ENCODE peak calls at places on chromosomes 16 and 17, in seven cellular contexts. One of them, this sample, is unnamed.
A peak's percentile ranks its signal among the peaks of the same experiment; 100 is the strongest.

GRCh38 chr16:11109551-11109950 is 146.5 kb downstream of the SOCS1 start:
- DNase-seq in amniotic stem cell: no peak
- DNase-seq in activated T-helper 9 cell treated with anti-CD3 and anti-CD28 coated beads, Interleukin-2, amount 50 U/mL, for 16 hours: no peak
- DNase-seq in HuH-7: no peak
- DNase-seq in activated B cell treated with CpG ODN at 0.5 μM for 24 hours: no peak
- DNase-seq in lung: no peak
- DNase-seq in CD8-positive, alpha-beta memory T cell: no peak
- DNase-seq in this sample: no peak

GRCh38 chr16:51418258-51418657 is 267.2 kb upstream of the SALL1 start:
- DNase-seq in amniotic stem cell: no peak
- DNase-seq in activated T-helper 9 cell treated with anti-CD3 and anti-CD28 coated beads, Interleukin-2, amount 50 U/mL, for 16 hours: no peak
- DNase-seq in HuH-7: no peak
- DNase-seq in activated B cell treated with CpG ODN at 0.5 μM for 24 hours: no peak
- DNase-seq in lung: no peak
- DNase-seq in CD8-positive, alpha-beta memory T cell: no peak
- DNase-seq in this sample: no peak

GRCh38 chr16:86044241-86044671 is 145.3 kb downstream of the IRF8 start:
- DNase-seq in amniotic stem cell: no peak
- DNase-seq in activated T-helper 9 cell treated with anti-CD3 and anti-CD28 coated beads, Interleukin-2, amount 50 U/mL, for 16 hours: no peak
- DNase-seq in HuH-7: peak; percentile 84
- DNase-seq in activated B cell treated with CpG ODN at 0.5 μM for 24 hours: peak; percentile 30
- DNase-seq in lung: no peak
- DNase-seq in CD8-positive, alpha-beta memory T cell: no peak
- DNase-seq in this sample: peak; percentile 10

GRCh38 chr17:45895969-45896793 is 1.8 kb downstream of the MAPT start:
- DNase-seq in amniotic stem cell: no peak
- DNase-seq in activated T-helper 9 cell treated with anti-CD3 and anti-CD28 coated beads, Interleukin-2, amount 50 U/mL, for 16 hours: no peak
- DNase-seq in HuH-7: no peak
- DNase-seq in activated B cell treated with CpG ODN at 0.5 μM for 24 hours: no peak
- DNase-seq in lung: no peak
- DNase-seq in CD8-positive, alpha-beta memory T cell: no peak
- DNase-seq in this sample: no peak

GRCh38 chr17:75914643-75915265 is 10.1 kb upstream of the MRPL38 start:
- DNase-seq in amniotic stem cell: no peak
- DNase-seq in activated T-helper 9 cell treated with anti-CD3 and anti-CD28 coated beads, Interleukin-2, amount 50 U/mL, for 16 hours: no peak
- DNase-seq in HuH-7: no peak
- DNase-seq in activated B cell treated with CpG ODN at 0.5 μM for 24 hours: no peak
- DNase-seq in lung: no peak
- DNase-seq in CD8-positive, alpha-beta memory T cell: no peak
- DNase-seq in this sample: no peak

GRCh38 chr17:43366809-43367587 is 31.8 kb upstream of the ARL4D start:
- DNase-seq in amniotic stem cell: no peak
- DNase-seq in activated T-helper 9 cell treated with anti-CD3 and anti-CD28 coated beads, Interleukin-2, amount 50 U/mL, for 16 hours: no peak
- DNase-seq in HuH-7: no peak
- DNase-seq in activated B cell treated with CpG ODN at 0.5 μM for 24 hours: no peak
- DNase-seq in lung: no peak
- DNase-seq in CD8-positive, alpha-beta memory T cell: no peak
- DNase-seq in this sample: no peak

GRCh38 chr16:22623351-22623781 is 112.7 kb downstream of the NPIPB5 start:
- DNase-seq in amniotic stem cell: no peak
- DNase-seq in activated T-helper 9 cell treated with anti-CD3 and anti-CD28 coated beads, Interleukin-2, amount 50 U/mL, for 16 hours: no peak
- DNase-seq in HuH-7: no peak
- DNase-seq in activated B cell treated with CpG ODN at 0.5 μM for 24 hours: no peak
- DNase-seq in lung: no peak
- DNase-seq in CD8-positive, alpha-beta memory T cell: no peak
- DNase-seq in this sample: no peak

GRCh38 chr16:19503461-19504075 is 18.3 kb downstream of the GDE1 start:
- DNase-seq in amniotic stem cell: no peak
- DNase-seq in activated T-helper 9 cell treated with anti-CD3 and anti-CD28 coated beads, Interleukin-2, amount 50 U/mL, for 16 hours: no peak
- DNase-seq in HuH-7: no peak
- DNase-seq in activated B cell treated with CpG ODN at 0.5 μM for 24 hours: no peak
- DNase-seq in lung: no peak
- DNase-seq in CD8-positive, alpha-beta memory T cell: no peak
- DNase-seq in this sample: no peak

GRCh38 chr16:56401482-56401881 is 23.9 kb downstream of the AMFR start:
- DNase-seq in amniotic stem cell: no peak
- DNase-seq in activated T-helper 9 cell treated with anti-CD3 and anti-CD28 coated beads, Interleukin-2, amount 50 U/mL, for 16 hours: no peak
- DNase-seq in HuH-7: peak; percentile 49
- DNase-seq in activated B cell treated with CpG ODN at 0.5 μM for 24 hours: no peak
- DNase-seq in lung: no peak
- DNase-seq in CD8-positive, alpha-beta memory T cell: no peak
- DNase-seq in this sample: no peak

GRCh38 chr17:72460711-72461110 is 339.9 kb downstream of the SOX9 start:
- DNase-seq in amniotic stem cell: no peak
- DNase-seq in activated T-helper 9 cell treated with anti-CD3 and anti-CD28 coated beads, Interleukin-2, amount 50 U/mL, for 16 hours: no peak
- DNase-seq in HuH-7: no peak
- DNase-seq in activated B cell treated with CpG ODN at 0.5 μM for 24 hours: no peak
- DNase-seq in lung: no peak
- DNase-seq in CD8-positive, alpha-beta memory T cell: no peak
- DNase-seq in this sample: no peak

GRCh38 chr16:10738231-10739077 is 5.2 kb upstream of the NUBP1 start:
- DNase-seq in amniotic stem cell: peak; percentile 10
- DNase-seq in activated T-helper 9 cell treated with anti-CD3 and anti-CD28 coated beads, Interleukin-2, amount 50 U/mL, for 16 hours: peak; percentile 33
- DNase-seq in HuH-7: no peak
- DNase-seq in activated B cell treated with CpG ODN at 0.5 μM for 24 hours: no peak
- DNase-seq in lung: peak; percentile 49
- DNase-seq in CD8-positive, alpha-beta memory T cell: peak; percentile 58
- DNase-seq in this sample: no peak

GRCh38 chr17:18980682-18981384 is 23.7 kb downstream of the FAM83G start:
- DNase-seq in amniotic stem cell: no peak
- DNase-seq in activated T-helper 9 cell treated with anti-CD3 and anti-CD28 coated beads, Interleukin-2, amount 50 U/mL, for 16 hours: no peak
- DNase-seq in HuH-7: peak; percentile 36
- DNase-seq in activated B cell treated with CpG ODN at 0.5 μM for 24 hours: no peak
- DNase-seq in lung: no peak
- DNase-seq in CD8-positive, alpha-beta memory T cell: no peak
- DNase-seq in this sample: no peak

GRCh38 chr16:782766-783403 is 5.3 kb downstream of the RPUSD1 start:
- DNase-seq in amniotic stem cell: no peak
- DNase-seq in activated T-helper 9 cell treated with anti-CD3 and anti-CD28 coated beads, Interleukin-2, amount 50 U/mL, for 16 hours: no peak
- DNase-seq in HuH-7: no peak
- DNase-seq in activated B cell treated with CpG ODN at 0.5 μM for 24 hours: no peak
- DNase-seq in lung: no peak
- DNase-seq in CD8-positive, alpha-beta memory T cell: no peak
- DNase-seq in this sample: no peak

GRCh38 chr16:68786685-68787418 is 49.8 kb downstream of the CDH1 start:
- DNase-seq in amniotic stem cell: no peak
- DNase-seq in activated T-helper 9 cell treated with anti-CD3 and anti-CD28 coated beads, Interleukin-2, amount 50 U/mL, for 16 hours: no peak
- DNase-seq in HuH-7: peak; percentile 67
- DNase-seq in activated B cell treated with CpG ODN at 0.5 μM for 24 hours: no peak
- DNase-seq in lung: no peak
- DNase-seq in CD8-positive, alpha-beta memory T cell: no peak
- DNase-seq in this sample: no peak

GRCh38 chr16:1650131-1650530 is 27.9 kb upstream of the JPT2 start:
- DNase-seq in amniotic stem cell: no peak
- DNase-seq in activated T-helper 9 cell treated with anti-CD3 and anti-CD28 coated beads, Interleukin-2, amount 50 U/mL, for 16 hours: no peak
- DNase-seq in HuH-7: no peak
- DNase-seq in activated B cell treated with CpG ODN at 0.5 μM for 24 hours: no peak
- DNase-seq in lung: no peak
- DNase-seq in CD8-positive, alpha-beta memory T cell: no peak
- DNase-seq in this sample: no peak

GRCh38 chr16:66913711-66914110 is 5.0 kb downstream of the CDH16 start:
- DNase-seq in amniotic stem cell: no peak
- DNase-seq in activated T-helper 9 cell treated with anti-CD3 and anti-CD28 coated beads, Interleukin-2, amount 50 U/mL, for 16 hours: no peak
- DNase-seq in HuH-7: no peak
- DNase-seq in activated B cell treated with CpG ODN at 0.5 μM for 24 hours: no peak
- DNase-seq in lung: no peak
- DNase-seq in CD8-positive, alpha-beta memory T cell: no peak
- DNase-seq in this sample: no peak

This sample was measured in pulmonary artery endothelial cell.